ENCODE peak calls at places on chromosomes 2 and 18, in ten cellular contexts. S is stimulated activated CD4-positive, alpha-beta T cell treated with anti-CD3 and anti-CD28 coated beads, TNF-alpha, amount 100 ng/mL, for 48 hours; C is NT2/D1; H is hippocampal formation; R is ovary; B is NB4; D is kidney tubule cell; L is naive thymus-derived CD4-positive, alpha-beta T cell; Y is fibroblast of lung; J is lower lobe of right lung. F is an unnamed sample.

GRCh38 chr2:122255924-122256323 is 500.5 kb downstream of the TSN start:
- DNase-seq in S (no peak), C (no peak), H (no peak), R (no peak), B (no peak), D (peak), L (no peak), Y (peak), J (no peak), F (no peak)

GRCh38 chr2:164903214-164903613 is 52.1 kb downstream of the SLC38A11 start:
- DNase-seq in S (no peak), C (no peak), H (no peak), R (no peak), B (no peak), D (no peak), L (no peak), Y (peak), J (no peak), F (peak)

GRCh38 chr2:1459727-1460126 is 46.5 kb downstream of the TPO start:
- DNase-seq in S (no peak), C (no peak), H (no peak), R (no peak), B (no peak), D (no peak), L (no peak), Y (no peak), J (no peak), F (no peak)

GRCh38 chr2:26533661-26534060 is 55.7 kb upstream of the OTOF start:
- DNase-seq in S (no peak), C (no peak), H (no peak), R (no peak), B (no peak), D (no peak), L (no peak), Y (no peak), J (no peak), F (no peak)

GRCh38 chr18:7728297-7728696 is 161.2 kb downstream of the PTPRM start:
- DNase-seq in S (no peak), C (no peak), H (no peak), R (no peak), B (no peak), D (no peak), L (no peak), Y (no peak), J (no peak), F (no peak)

GRCh38 chr2:67445652-67446268 is 48.6 kb downstream of the ETAA1 start:
- DNase-seq in S (no peak), C (no peak), H (no peak), R (no peak), B (no peak), D (no peak), L (no peak), Y (no peak), J (no peak), F (no peak)

GRCh38 chr2:36789181-36789804 is 92.8 kb downstream of the VIT start:
- DNase-seq in S (no peak), C (no peak), H (no peak), R (no peak), B (no peak), D (peak), L (no peak), Y (no peak), J (no peak), F (no peak)

GRCh38 chr2:9538000-9538507 is 17.6 kb downstream of the ADAM17 start:
- DNase-seq in S (no peak), C (no peak), H (no peak), R (no peak), B (peak), D (peak), L (no peak), Y (peak), J (no peak), F (no peak)

GRCh38 chr2:120486946-120487345 is 141.0 kb downstream of the INHBB start:
- DNase-seq in S (no peak), C (no peak), H (no peak), R (no peak), B (no peak), D (peak), L (no peak), Y (no peak), J (peak), F (no peak)

GRCh38 chr18:63936156-63936931 is 12.8 kb upstream of the HMSD start:
- DNase-seq in S (peak), C (peak), H (peak), R (peak), B (peak), D (peak), L (peak), Y (peak), J (peak), F (no peak)

GRCh38 chr2:73982140-73982617 is 2.5 kb upstream of the TET3 start:
- DNase-seq in S (no peak), C (no peak), H (no peak), R (no peak), B (no peak), D (peak), L (no peak), Y (peak), J (no peak), F (no peak)

GRCh38 chr2:127174176-127174575 is 45.9 kb downstream of the CYP27C1 start:
- DNase-seq in S (no peak), C (no peak), H (no peak), R (peak), B (peak), D (peak), L (no peak), Y (peak), J (no peak), F (no peak)

GRCh38 chr18:31679133-31679731 is 5.1 kb downstream of the B4GALT6 start:
- DNase-seq in S (no peak), C (no peak), H (no peak), R (no peak), B (no peak), D (peak), L (no peak), Y (peak), J (no peak), F (no peak)